ENCODE peak calls at places on chromosome 22, in four cellular contexts. H is stimulated activated CD4-positive, alpha-beta T cell treated with anti-CD3 and anti-CD28 coated beads, Interleukin-2, amount 100 ng/mL, for 48 hours; B is mucosa of descending colon; R is NCI-H1092. D is an unnamed sample.

GRCh38 chr22:26648761-26649363 is 8.5 kb upstream of the MIAT start:
- DNase-seq in H (no peak), B (no peak), R (no peak), D (no peak)

GRCh38 chr22:22935546-22936157 is 48.0 kb downstream of the IGLL5 start:
- DNase-seq in H (no peak), B (peak), R (no peak), D (no peak)

GRCh38 chr22:46578824-46579561 is 41.2 kb upstream of the GRAMD4 start:
- DNase-seq in H (no peak), B (peak), R (no peak), D (peak)

GRCh38 chr22:44891293-44891747 is 118.5 kb downstream of the PHF21B start:
- DNase-seq in H (no peak), B (no peak), R (no peak), D (no peak)

GRCh38 chr22:50296658-50297490 is 10.6 kb downstream of the PLXNB2 start:
- DNase-seq in H (no peak), B (no peak), R (no peak), D (peak)

GRCh38 chr22:28053871-28054621 is 135.0 kb upstream of the PITPNB start:
- DNase-seq in H (no peak), B (no peak), R (no peak), D (no peak)

GRCh38 chr22:37623075-37624016 is 14.7 kb downstream of the GGA1 start:
- DNase-seq in H (peak), B (peak), R (peak), D (peak)

GRCh38 chr22:48204296-48204695 is 1441.8 kb downstream of the TBC1D22A start:
- DNase-seq in H (no peak), B (no peak), R (no peak), D (no peak)

GRCh38 chr22:45612940-45613339 is 58.7 kb upstream of the ATXN10 start:
- DNase-seq in H (no peak), B (no peak), R (no peak), D (no peak)

GRCh38 chr22:33210129-33210784 is 152.1 kb upstream of the SYN3 start:
- DNase-seq in H (peak), B (no peak), R (peak), D (peak)

GRCh38 chr22:38338772-38339379 is 21.6 kb upstream of the CSNK1E start:
- DNase-seq in H (no peak), B (peak), R (no peak), D (no peak)

GRCh38 chr22:36873614-36874308 is 13.0 kb downstream of the NCF4 start:
- DNase-seq in H (peak), B (no peak), R (no peak), D (peak)

GRCh38 chr22:30399718-30400117 is 2.9 kb downstream of the SEC14L2 start:
- DNase-seq in H (no peak), B (no peak), R (no peak), D (no peak)

GRCh38 chr22:28949788-28950187 is 66.4 kb downstream of the ZNRF3 start:
- DNase-seq in H (no peak), B (no peak), R (no peak), D (no peak)

GRCh38 chr22:48098243-48098935 is 1335.9 kb downstream of the TBC1D22A start:
- DNase-seq in H (no peak), B (no peak), R (no peak), D (peak)

GRCh38 chr22:44412136-44412731 is 85.8 kb downstream of the RTL6 start:
- DNase-seq in H (no peak), B (peak), R (no peak), D (no peak)

GRCh38 chr22:38943181-38943580 is 14.2 kb upstream of the APOBEC3A start:
- DNase-seq in H (no peak), B (peak), R (no peak), D (no peak)

GRCh38 chr22:47111626-47112373 is 349.4 kb downstream of the TBC1D22A start:
- DNase-seq in H (no peak), B (no peak), R (no peak), D (no peak)

GRCh38 chr22:24483966-24484545 is 11.1 kb upstream of the UPB1 start:
- DNase-seq in H (no peak), B (no peak), R (no peak), D (no peak)

GRCh38 chr22:25153961-25154685 is 45.5 kb upstream of the CRYBB3 start:
- DNase-seq in H (no peak), B (peak), R (no peak), D (peak)

GRCh38 chr22:40346178-40347064 is at the start of gene ADSL:
- DNase-seq in H (peak), B (peak), R (peak), D (peak)